ENCODE peak calls at places on chromosomes 11 and 22, in five cellular contexts. Z is HepG2, E is GM12878, F is A549, C is K562. G is an unnamed sample.

GRCh38 chr11:1009371-1009770 is 27.1 kb downstream of the MUC6 start:
- DNase-seq in E (no peak), Z (no peak), F (no peak), C (no peak), G (no peak)

GRCh38 chr22:30305519-30305905 is 16.2 kb upstream of the CASTOR1 start:
- DNase-seq in Z (no peak), F (no peak), C (no peak), E (peak; percentile 59), G (peak; percentile 55)

GRCh38 chr11:92776676-92777075 is 192.8 kb upstream of the MTNR1B start:
- DNase-seq in Z (no peak), E (no peak), F (no peak), C (no peak), G (no peak)

GRCh38 chr11:533586-534196 is 1.7 kb downstream of the HRAS start:
- DNase-seq in C (no peak), F (no peak), E (no peak), Z (no peak), G (no peak)

GRCh38 chr11:108914211-108914610 is 249.3 kb downstream of the DDX10 start:
- DNase-seq in C (no peak), E (no peak), Z (no peak), F (no peak), G (no peak)

GRCh38 chr22:42281284-42281683 is 10.8 kb upstream of the TCF20 start:
- DNase-seq in E (no peak), Z (no peak), C (no peak), F (no peak), G (no peak)

GRCh38 chr22:41976961-41977566 is 7.8 kb downstream of the SEPTIN3 start:
- DNase-seq in C (no peak), E (no peak), Z (no peak), F (no peak), G (no peak)

GRCh38 chr11:3169235-3169951 is 4.3 kb upstream of the OSBPL5 start:
- DNase-seq in E (no peak), Z (no peak), C (peak; percentile 80), F (peak; percentile 31), G (peak; percentile 61)

GRCh38 chr11:45988922-45989321 is 66.5 kb downstream of the LARGE2 start:
- DNase-seq in E (no peak), F (no peak), Z (no peak), C (no peak), G (no peak)

GRCh38 chr11:26276798-26277424 is 55.0 kb upstream of the ANO3 start:
- DNase-seq in E (no peak), Z (peak; percentile 38), F (peak; percentile 62), C (peak; percentile 50), G (peak; percentile 87)

GRCh38 chr22:24200616-24201212 is 19.4 kb downstream of the SUSD2 start:
- DNase-seq in F (peak; percentile 84), E (no peak), Z (peak; percentile 86), C (no peak), G (peak; percentile 74)

GRCh38 chr22:24187731-24188644 is 6.7 kb downstream of the SUSD2 start:
- DNase-seq in F (no peak), Z (no peak), C (no peak), E (no peak), G (no peak)

GRCh38 chr22:38758276-38758945 is 2.6 kb upstream of the SUN2 start:
- DNase-seq in F (no peak), C (no peak), E (no peak), Z (no peak), G (no peak)

GRCh38 chr22:34567367-34567766 is 498.6 kb upstream of the ISX start:
- DNase-seq in Z (no peak), F (no peak), C (no peak), E (no peak), G (no peak)
- TF ChIP-seq MAX in Z (no peak), F (no peak), C (no peak), E (no peak), G (no peak)

DNA sequence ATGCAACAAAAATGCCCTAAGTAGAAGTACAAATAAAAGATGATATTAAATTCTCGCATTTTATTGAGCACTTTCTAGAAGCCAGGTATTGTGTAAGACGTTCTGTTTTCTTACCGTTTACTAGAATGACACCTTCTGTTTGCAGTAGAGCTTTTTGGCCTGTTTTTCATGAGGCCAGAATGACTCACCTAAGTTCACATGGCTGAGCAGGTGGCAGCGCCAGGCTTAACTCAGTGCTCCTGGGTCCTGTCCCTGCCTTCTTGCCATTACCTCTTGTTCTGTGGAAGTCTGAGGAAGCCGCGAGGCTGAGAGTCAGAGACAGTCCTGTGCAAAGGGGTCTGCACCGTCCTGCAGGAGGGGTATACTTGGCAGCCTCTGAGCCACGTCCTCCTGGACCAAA is 113.8 kb downstream of the ATXN10 start:
- DNase-seq in C (no peak), Z (peak; percentile 28), F (peak; percentile 75), E (no peak), G (no peak)
- H3K4me2 ChIP-seq in C (no peak overlapping the region), Z (no peak overlapping the region), F (peak overlapping the region; percentile 75), E (peak overlapping the region; percentile 2), G (no peak overlapping the region)

GRCh38 chr11:110295086-110295485 is 1.3 kb downstream of the RDX start:
- DNase-seq in Z (no peak), F (no peak), C (no peak), E (no peak), G (no peak)
- TF ChIP-seq MYC in Z (no peak), F (no peak), C (no peak), E (no peak), G (no peak)

GRCh38 chr11:107706531-107706930 is 5.3 kb downstream of the SLN start:
- DNase-seq in Z (no peak), C (no peak), E (no peak), F (no peak), G (no peak)
- TF ChIP-seq MAX in Z (no peak), C (no peak), E (no peak), F (no peak), G (no peak)

G was measured in endothelial cell of umbilical vein.